ENCODE peak calls at places on chromosome 17, in seven cellular contexts. R is GM23248; F is tibial artery; E is OCI-LY7; P is AG04450; Y is GM12865; H is CD8-positive, alpha-beta T cell. S is an unnamed sample.

GRCh38 chr17:53736516-53737274 is 86.0 kb upstream of the KIF2B start:
- DNase-seq in E (no peak), F (no peak), Y (no peak), R (no peak), H (no peak), P (no peak), S (no peak)

GRCh38 chr17:68089881-68090280 is 54.3 kb downstream of the KPNA2 start:
- DNase-seq in P (no peak), F (peak), R (peak), H (peak), E (no peak), Y (peak), S (no peak)

GRCh38 chr17:76123749-76124581 is 17.1 kb downstream of the FOXJ1 start:
- DNase-seq in R (no peak), P (no peak), E (peak), H (no peak), Y (peak), F (no peak), S (no peak)

GRCh38 chr17:34275881-34276280 is 5.9 kb downstream of the CCL7 start:
- DNase-seq in Y (no peak), H (no peak), P (peak), F (no peak), R (peak), E (no peak), S (no peak)

GRCh38 chr17:17935321-17936271 is 36.6 kb downstream of the TOM1L2 start:
- DNase-seq in R (peak), E (no peak), P (peak), Y (no peak), H (no peak), F (peak), S (peak)

GRCh38 chr17:305090-305976 is 47.3 kb downstream of the RPH3AL start:
- DNase-seq in H (no peak), R (peak), P (no peak), F (no peak), E (no peak), Y (no peak), S (peak)

GRCh38 chr17:76075364-76076099 is 951 bp downstream of the GALR2 start:
- DNase-seq in R (peak), F (no peak), P (no peak), H (no peak), Y (no peak), E (no peak), S (no peak)

GRCh38 chr17:78426293-78426879 is 47.9 kb downstream of the PGS1 start:
- DNase-seq in Y (no peak), R (no peak), F (no peak), P (no peak), E (no peak), H (no peak), S (no peak)

GRCh38 chr17:82365586-82366295 is 5.8 kb upstream of the UTS2R start:
- DNase-seq in P (no peak), E (no peak), Y (no peak), H (no peak), F (no peak), R (no peak), S (no peak)

GRCh38 chr17:50169121-50169764 is 3.4 kb downstream of the SGCA start:
- DNase-seq in P (no peak), H (peak), E (peak), F (no peak), R (peak), Y (peak), S (no peak)

GRCh38 chr17:48439875-48440505 is 10.0 kb upstream of the SKAP1 start:
- DNase-seq in P (no peak), R (no peak), F (no peak), H (peak), E (peak), Y (peak), S (no peak)

GRCh38 chr17:34121311-34121710 is 133.8 kb upstream of the CCL2 start:
- DNase-seq in H (no peak), E (no peak), Y (no peak), P (no peak), R (no peak), F (no peak), S (no peak)

GRCh38 chr17:47935961-47936360 is 5.4 kb upstream of the PNPO start:
- DNase-seq in H (no peak), F (no peak), Y (no peak), E (no peak), P (peak), R (peak), S (peak)

GRCh38 chr17:20787281-20787680 is 207.8 kb downstream of the CDRT15L2 start:
- DNase-seq in F (no peak), Y (no peak), H (no peak), R (no peak), E (no peak), P (no peak), S (no peak)

DNA sequence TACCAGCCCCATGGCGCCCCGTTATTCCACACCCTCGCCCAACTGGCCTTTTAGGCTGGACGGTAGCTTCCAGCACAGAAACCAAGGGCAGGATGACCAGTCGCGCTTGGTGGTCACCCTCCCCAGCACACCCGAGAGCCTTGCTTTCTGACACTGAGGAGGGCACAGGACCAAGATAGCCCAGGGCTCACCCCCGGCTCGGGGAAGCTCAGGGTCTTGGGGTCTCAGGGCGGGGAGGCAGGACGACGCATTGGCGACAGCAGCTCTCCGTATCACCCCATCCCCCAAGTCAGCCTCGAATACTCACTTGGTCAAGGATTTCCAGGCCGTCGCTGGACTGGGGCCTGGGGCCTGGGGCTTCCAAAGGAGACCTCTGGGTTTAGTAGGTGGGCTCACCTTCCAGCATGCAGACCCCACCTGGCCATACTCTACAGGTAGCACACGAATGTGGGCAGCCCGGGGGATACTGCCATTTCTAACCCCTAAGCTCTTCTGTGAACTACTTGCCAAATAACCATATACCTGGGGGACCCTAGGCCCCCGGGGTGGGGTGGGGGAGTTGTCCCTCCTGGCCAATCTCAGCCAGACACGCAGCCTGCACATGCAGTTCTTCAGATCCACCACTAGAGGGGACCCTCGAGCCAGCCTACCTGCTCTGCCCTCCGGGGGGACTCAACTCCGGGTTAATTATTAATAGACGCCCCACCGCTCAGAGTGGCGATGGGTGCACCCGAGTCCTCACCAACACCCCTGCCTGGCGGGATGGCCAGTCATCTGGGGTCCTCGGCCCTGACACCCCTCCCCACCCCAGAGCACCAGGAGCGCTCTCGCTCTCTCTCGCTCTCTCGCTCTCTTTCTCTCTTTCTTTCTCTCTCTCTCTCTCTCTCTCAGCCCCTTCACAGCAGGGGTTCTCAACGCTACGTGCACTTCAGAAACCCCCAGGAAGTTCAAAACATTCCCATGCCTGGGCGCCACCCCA is 30.0 kb downstream of the TBC1D16 start:
- DNase-seq in Y (peak), H (peak), E (peak), R (peak), P (no peak), F (no peak), S (no peak)
- H3K4me3 ChIP-seq in Y (no peak), H (no peak), E (no peak), R (no peak), P (no peak), F (no peak), S (no peak)

DNA sequence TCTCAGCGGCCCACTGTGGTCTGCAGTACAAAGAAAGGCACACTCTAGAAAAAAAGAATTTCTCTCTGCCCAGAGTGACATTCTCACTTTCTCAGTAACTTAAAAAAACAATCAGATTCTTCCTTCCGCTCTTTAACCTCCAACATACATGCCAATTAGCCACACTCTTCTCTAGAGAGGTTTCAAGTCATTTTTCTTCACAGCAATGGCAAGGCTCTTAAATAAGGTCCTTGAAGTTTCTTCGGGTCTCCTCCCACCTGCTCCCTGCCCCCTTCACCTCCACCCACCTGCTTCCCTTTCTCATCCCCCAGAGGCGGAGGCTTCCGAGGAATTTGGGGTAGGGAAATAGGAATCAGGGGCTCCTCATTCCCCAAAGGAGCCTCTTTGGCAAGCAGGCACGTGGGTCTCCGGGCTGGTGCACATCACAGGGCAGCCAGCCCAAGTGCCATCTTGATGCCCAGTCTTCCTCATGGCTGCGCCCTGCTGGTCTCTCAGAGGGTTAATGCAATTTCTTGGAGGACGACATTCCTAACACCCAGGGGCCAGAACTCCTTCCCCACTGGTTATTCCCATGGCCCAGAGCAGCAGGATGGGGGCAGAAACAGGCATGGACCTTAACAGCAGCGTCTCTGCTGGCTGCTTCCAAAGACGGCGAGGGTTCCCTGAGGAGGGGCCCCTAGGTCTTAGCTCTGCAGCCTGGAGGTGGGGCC is 865 bp upstream of the MEOX1 start:
- DNase-seq in H (no peak), P (no peak), F (no peak), E (no peak), Y (peak), R (no peak), S (no peak)
- H3K4me3 ChIP-seq in H (no peak), P (no peak), F (no peak), E (no peak), Y (no peak), R (no peak), S (no peak)

GRCh38 chr17:2707721-2708584 is 3.6 kb downstream of the CLUH start:
- DNase-seq in E (peak), Y (no peak), P (no peak), F (peak), R (peak), H (no peak), S (no peak)
- H3K4me3 ChIP-seq in E (peak), Y (no peak), P (no peak), F (peak), R (no peak), H (no peak), S (no peak)

DNA sequence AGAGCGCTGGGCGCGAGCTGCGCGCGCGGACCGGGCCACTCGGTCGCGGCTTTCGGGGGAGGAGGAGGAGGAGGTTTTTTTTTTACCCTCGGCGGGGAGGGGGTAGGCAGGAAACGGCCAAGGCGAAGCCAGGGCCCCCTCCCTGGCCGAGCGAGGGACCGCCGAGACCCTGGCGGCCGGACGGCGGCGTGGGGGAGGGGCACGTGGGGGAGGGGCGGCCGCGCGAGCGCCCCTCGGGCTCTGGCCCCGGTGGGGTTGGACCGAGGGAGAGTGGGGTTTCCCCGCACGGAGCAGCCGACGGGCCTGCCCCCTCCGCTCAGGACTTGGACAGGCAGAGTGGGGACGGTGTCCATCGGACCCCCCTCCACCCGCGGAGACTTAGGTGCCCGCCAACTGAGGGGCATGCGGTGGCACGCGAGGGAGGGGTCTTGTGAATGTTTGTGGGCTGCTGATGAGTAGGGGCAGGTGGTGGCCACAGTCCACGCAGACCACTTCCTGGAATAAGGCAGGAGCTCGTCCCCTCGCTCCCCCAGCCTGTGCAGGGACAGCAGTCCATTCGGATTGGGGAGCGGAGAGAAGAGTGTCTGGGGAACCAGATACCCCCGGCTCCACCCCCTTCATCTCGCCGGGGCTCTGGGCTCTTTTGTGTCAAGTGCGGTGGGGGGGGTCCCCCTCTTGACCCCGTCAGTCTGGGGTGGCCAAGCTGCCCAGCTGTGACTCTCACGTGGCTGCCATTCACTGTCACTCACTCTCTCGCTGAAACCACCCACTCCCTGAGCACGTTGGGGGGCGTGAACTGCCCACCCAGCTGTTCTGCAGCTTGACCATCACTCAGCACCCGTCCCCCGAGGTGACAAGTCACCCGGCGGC is 3.0 kb upstream of the CHD3 start:
- DNase-seq in Y (peak), H (peak), F (peak), E (peak), R (peak), P (no peak), S (no peak)
- H3K4me3 ChIP-seq in Y (peak), H (peak), F (peak), E (peak), R (peak), P (peak), S (peak)

GRCh38 chr17:39101139-39101538 is 50.3 kb downstream of the PLXDC1 start:
- DNase-seq in Y (no peak), F (no peak), R (no peak), H (no peak), E (no peak), P (no peak), S (no peak)
- H3K4me3 ChIP-seq in Y (no peak), F (no peak), R (no peak), H (no peak), E (no peak), P (no peak), S (no peak)

DNA sequence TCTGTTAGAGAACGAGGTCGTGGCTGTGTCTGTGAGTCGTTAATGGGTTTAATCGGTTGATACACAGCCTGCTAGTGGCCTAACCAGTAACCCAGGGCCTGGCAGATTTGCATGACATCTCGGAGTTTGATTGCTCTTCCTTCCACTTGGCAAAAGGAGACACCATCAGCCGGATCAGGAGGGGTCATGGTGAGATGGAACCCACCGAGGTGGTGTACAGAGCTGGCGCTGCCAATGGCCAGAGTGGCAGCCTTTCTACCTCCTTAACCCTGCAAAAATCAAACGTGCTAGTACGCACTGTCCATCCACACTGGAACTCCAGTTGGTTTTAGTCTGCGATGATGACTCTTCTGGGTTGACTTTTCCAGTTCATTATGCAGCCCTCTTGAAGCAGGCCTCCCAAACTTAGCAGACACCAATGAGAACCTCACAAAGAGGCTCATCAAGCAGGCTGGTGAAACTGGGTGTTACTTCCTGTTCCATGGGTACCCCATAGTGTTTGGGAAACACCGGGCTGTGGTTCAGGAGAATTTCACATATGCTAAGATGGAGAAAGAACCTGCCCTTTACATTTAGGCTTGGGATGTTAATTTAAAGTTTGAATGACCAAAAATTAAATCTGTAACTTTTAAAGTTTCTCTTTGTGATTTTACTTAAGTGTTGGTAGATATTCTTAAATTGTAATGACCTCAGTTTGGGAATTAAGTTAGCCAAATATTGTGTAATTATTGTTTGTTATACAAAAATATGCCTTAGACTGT is 4.2 kb downstream of the HS3ST3B1 start:
- DNase-seq in R (peak), P (no peak), H (no peak), Y (no peak), E (no peak), F (no peak), S (no peak)
- H3K4me3 ChIP-seq in R (peak), P (peak), H (no peak), Y (no peak), E (no peak), F (no peak), S (no peak)